ENCODE peak calls at places on chromosomes 5 and 9, in four cellular contexts. J, Z, L and N are unnamed samples.

GRCh38 chr9:69549310-69550202 is 122.6 kb downstream of the APBA1 start:
- DNase-seq in Z (no peak), L (peak; percentile 44), J (no peak), N (peak; percentile 28)

GRCh38 chr9:121246821-121247511 is 21.0 kb upstream of the GSN start:
- DNase-seq in L (no peak), Z (no peak), J (no peak), N (no peak)

GRCh38 chr9:120890415-120891254 is 13.6 kb upstream of the PHF19 start:
- DNase-seq in L (no peak), Z (no peak), J (no peak), N (peak; percentile 33)

GRCh38 chr5:108720416-108720815 is 27.3 kb upstream of the FER start:
- DNase-seq in Z (no peak), L (no peak), J (peak; percentile 55), N (no peak)

GRCh38 chr5:86917117-86917579 is 299.4 kb downstream of the COX7C start:
- DNase-seq in J (no peak), L (no peak), Z (no peak), N (no peak)

GRCh38 chr5:55411881-55412280 is 104.1 kb downstream of the MTREX start:
- DNase-seq in Z (no peak), L (no peak), J (no peak), N (no peak)

GRCh38 chr5:136087961-136088871 is 44.4 kb upstream of the SMAD5 start:
- DNase-seq in J (no peak), L (no peak), Z (no peak), N (peak; percentile 83)

GRCh38 chr5:65525726-65526125 is 37.2 kb downstream of the CENPK start:
- DNase-seq in Z (no peak), J (no peak), L (no peak), N (no peak)

GRCh38 chr9:21070171-21070571 is 7.6 kb downstream of the IFNB1 start:
- DNase-seq in L (no peak), Z (no peak), J (no peak), N (no peak)

GRCh38 chr5:134100283-134101011 is 14.0 kb upstream of the TCF7 start:
- DNase-seq in Z (no peak), L (peak; percentile 45), J (peak; percentile 94), N (no peak)

GRCh38 chr5:180201051-180201987 is 7.7 kb downstream of the RASGEF1C start:
- DNase-seq in J (no peak), L (peak; percentile 66), Z (peak; percentile 29), N (peak; percentile 68)

GRCh38 chr5:109531262-109531661 is 121.5 kb upstream of the PJA2 start:
- DNase-seq in Z (no peak), L (no peak), J (no peak), N (no peak)

GRCh38 chr9:99823392-99824377 is 2.0 kb downstream of the NR4A3 start:
- DNase-seq in J (no peak), Z (no peak), L (peak; percentile 78), N (peak; percentile 23)

GRCh38 chr5:142512041-142512679 is 173.7 kb downstream of the FGF1 start:
- DNase-seq in L (no peak), J (no peak), Z (no peak), N (no peak)

GRCh38 chr5:135448796-135449507 is 1.8 kb upstream of the DCANP1 start:
- DNase-seq in L (no peak), J (no peak), Z (no peak), N (no peak)

GRCh38 chr5:88183255-88183654 is 85.4 kb downstream of the TMEM161B start:
- DNase-seq in Z (no peak), J (no peak), L (no peak), N (no peak)

GRCh38 chr5:68245325-68245724 is 29.8 kb downstream of the PIK3R1 start:
- DNase-seq in L (no peak), J (no peak), Z (no peak), N (no peak)

GRCh38 chr5:129716235-129717030 is 31.5 kb upstream of the MINAR2 start:
- DNase-seq in L (no peak), Z (no peak), J (no peak), N (no peak)

GRCh38 chr5:157999696-158000095 is 140.8 kb upstream of the CLINT1 start:
- DNase-seq in J (no peak), L (no peak), Z (no peak), N (no peak)

GRCh38 chr9:71758277-71758676 is 10.0 kb downstream of the CEMIP2 start:
- DNase-seq in Z (no peak), L (no peak), J (no peak), N (no peak)

GRCh38 chr5:149636861-149637246 is 55.6 kb downstream of the ARHGEF37 start:
- DNase-seq in L (peak; percentile 81), J (no peak), Z (peak; percentile 49), N (peak; percentile 68)

GRCh38 chr5:178394074-178394473 is 161.5 kb upstream of the PHYKPL start:
- DNase-seq in Z (no peak), J (no peak), L (peak; percentile 3), N (no peak)

GRCh38 chr9:110578575-110578895 is 1.0 kb downstream of the SVEP1 start:
- DNase-seq in Z (no peak), J (no peak), L (no peak), N (no peak)

GRCh38 chr9:110521211-110521610 is 58.3 kb downstream of the SVEP1 start:
- DNase-seq in J (no peak), Z (no peak), L (no peak), N (no peak)

GRCh38 chr5:40495172-40495699 is 184.5 kb upstream of the PTGER4 start:
- DNase-seq in J (no peak), Z (no peak), L (no peak), N (no peak)

GRCh38 chr5:135472141-135472540 is 20.0 kb upstream of the TIFAB start:
- DNase-seq in L (no peak), Z (no peak), J (no peak), N (no peak)

GRCh38 chr5:77168884-77169254 is 41.6 kb upstream of the PDE8B start:
- DNase-seq in L (no peak), J (no peak), Z (no peak), N (peak; percentile 40)

GRCh38 chr9:89079421-89079820 is 88.2 kb downstream of the S1PR3 start:
- DNase-seq in J (no peak), L (no peak), Z (no peak), N (no peak)

GRCh38 chr5:172796306-172796705 is 25.3 kb upstream of the DUSP1 start:
- DNase-seq in Z (no peak), L (no peak), J (no peak), N (no peak)

GRCh38 chr5:172797800-172798199 is 26.8 kb upstream of the DUSP1 start:
- DNase-seq in L (no peak), J (no peak), Z (no peak), N (no peak)

GRCh38 chr5:172793577-172794488 is 22.8 kb upstream of the DUSP1 start:
- DNase-seq in J (no peak), Z (no peak), L (no peak), N (peak; percentile 67)

GRCh38 chr5:172792693-172793570 is 21.9 kb upstream of the DUSP1 start:
- DNase-seq in Z (no peak), J (no peak), L (no peak), N (no peak)

DNA sequence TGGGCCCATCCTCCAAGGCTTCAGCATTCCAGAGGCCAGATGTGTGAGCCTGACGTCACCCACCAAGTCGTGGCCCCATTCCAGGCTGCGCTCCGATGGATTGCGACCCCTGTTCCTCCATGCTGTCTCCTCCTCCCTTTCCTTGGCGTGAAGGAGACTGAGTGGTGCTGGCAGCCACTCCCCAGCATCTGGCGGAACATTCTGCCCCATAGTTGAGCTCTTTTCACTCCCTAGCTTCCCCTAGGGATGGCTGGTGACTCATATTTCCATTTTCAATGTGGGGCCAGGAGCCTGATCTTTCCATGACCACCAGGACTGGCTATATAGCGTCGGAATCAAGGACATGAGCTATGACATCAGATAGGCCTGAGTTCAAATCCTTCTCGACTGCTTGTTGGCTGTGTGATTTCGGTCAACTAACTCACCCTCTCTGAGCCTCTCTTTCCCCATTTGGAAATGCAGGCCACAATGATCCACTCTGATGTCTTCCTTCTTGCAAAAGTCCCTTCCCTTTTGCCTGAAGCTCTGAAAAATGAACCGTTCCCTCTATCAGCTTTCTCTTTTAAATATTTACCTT is 24.5 kb upstream of the DUSP1 start:
- DNase-seq in Z (no peak), L (no peak), J (no peak), N (no peak)
- TF ChIP-seq NRF1 in Z (no peak), L (no peak), J (no peak), N (no peak)

DNA sequence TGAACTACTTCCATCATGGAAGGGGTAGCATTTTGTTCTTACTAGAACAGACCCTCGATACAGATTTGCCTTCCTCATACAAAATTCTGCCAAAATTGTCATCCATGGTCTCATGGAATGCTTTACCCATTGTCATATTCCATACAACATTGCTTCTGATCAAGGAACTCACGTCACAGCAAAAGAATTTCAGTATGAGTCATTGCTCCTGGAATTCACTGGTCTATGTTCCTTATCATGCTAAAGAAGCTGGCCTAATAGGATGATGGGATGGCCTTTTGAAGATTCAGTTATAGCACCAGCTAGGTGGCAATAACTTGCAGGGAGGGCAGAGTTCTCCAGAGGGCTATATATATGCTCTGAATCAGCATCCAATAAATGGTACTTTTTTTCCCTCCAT is 18.2 kb upstream of the FNIP1 start:
- DNase-seq in J (no peak), Z (no peak), L (no peak), N (no peak)
- TF ChIP-seq NRF1 in J (no peak), Z (no peak), L (no peak), N (no peak)

GRCh38 chr5:148563021-148563420 is 91.3 kb downstream of the HTR4 start:
- DNase-seq in L (no peak), Z (no peak), J (no peak), N (no peak)

GRCh38 chr5:148556835-148557234 is 97.5 kb downstream of the HTR4 start:
- DNase-seq in J (no peak), L (no peak), Z (no peak), N (no peak)

GRCh38 chr5:148558892-148559291 is 95.4 kb downstream of the HTR4 start:
- DNase-seq in J (no peak), Z (no peak), L (no peak), N (no peak)

GRCh38 chr5:148561712-148562365 is 92.5 kb downstream of the HTR4 start:
- DNase-seq in Z (no peak), L (no peak), J (no peak), N (no peak)

GRCh38 chr5:148559461-148559860 is 94.9 kb downstream of the HTR4 start:
- DNase-seq in J (no peak), Z (no peak), L (no peak), N (no peak)
- TF ChIP-seq NRF1 in J (no peak), Z (no peak), L (no peak), N (no peak)

GRCh38 chr5:80399553-80400239 is 8.2 kb upstream of the ZFYVE16 start:
- DNase-seq in L (peak; percentile 16), Z (no peak), J (peak; percentile 43), N (peak; percentile 12)
- TF ChIP-seq NRF1 in L (no peak), Z (no peak), J (no peak), N (no peak)

DNA sequence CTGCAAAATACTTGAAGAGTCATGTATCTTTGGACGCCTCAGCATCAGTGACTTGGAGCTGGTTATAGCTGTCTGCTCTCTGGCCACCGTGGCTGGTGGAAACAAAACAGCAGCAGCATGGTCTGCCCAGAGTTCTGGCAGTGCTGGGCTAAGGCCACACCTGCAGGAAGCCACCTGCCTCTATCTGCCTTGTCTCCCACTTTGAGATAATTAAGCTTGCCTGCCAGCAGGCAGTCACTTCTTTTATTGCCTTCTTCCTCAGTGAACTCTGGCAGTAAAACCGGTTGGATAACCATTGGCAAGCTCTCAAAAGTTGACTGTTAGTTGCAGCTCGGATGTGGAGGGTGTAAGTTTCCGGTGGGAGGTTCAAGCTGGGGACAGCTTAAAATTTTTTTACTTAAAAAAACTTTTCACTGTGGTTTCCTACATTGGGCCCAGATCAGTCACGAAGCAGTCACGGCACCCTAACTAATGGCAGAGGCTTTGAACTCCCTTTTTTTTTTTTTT is 4.9 kb downstream of the SMIM3 start:
- DNase-seq in L (no peak), J (peak; percentile 52), Z (no peak), N (no peak)
- TF ChIP-seq NRF1 in L (no peak), J (no peak), Z (no peak), N (no peak)